ENCODE peak calls at places on chromosome 2, in eight cellular contexts. N, V, T, Z, F, E, K and C are unnamed samples.

GRCh38 chr2:204274991-204275390 is 270.3 kb upstream of the PARD3B start:
- DNase-seq in N (no peak), V (no peak), T (no peak), Z (no peak), F (no peak), E (peak), K (no peak), C (no peak)

GRCh38 chr2:140136366-140136765 is 1356.2 kb upstream of the NXPH2 start:
- DNase-seq in N (no peak), V (no peak), T (no peak), Z (no peak), F (no peak), E (no peak), K (no peak), C (no peak)

GRCh38 chr2:104929663-104930062 is 75.7 kb downstream of the POU3F3 start:
- DNase-seq in N (no peak), V (no peak), T (no peak), Z (no peak), F (no peak), E (no peak), K (no peak), C (no peak)

GRCh38 chr2:185012643-185013042 is 414.3 kb downstream of the ZNF804A start:
- DNase-seq in N (no peak), V (no peak), T (no peak), Z (no peak), F (no peak), E (no peak), K (no peak), C (no peak)

GRCh38 chr2:183242937-183243336 is 118.7 kb downstream of the NUP35 start:
- DNase-seq in N (no peak), V (no peak), T (no peak), Z (no peak), F (peak), E (no peak), K (peak), C (no peak)

GRCh38 chr2:83665894-83666293 is 793.2 kb downstream of the SUCLG1 start:
- DNase-seq in N (no peak), V (no peak), T (no peak), Z (no peak), F (no peak), E (no peak), K (peak), C (no peak)

GRCh38 chr2:154097823-154098398 is 226.2 kb downstream of the GALNT13 start:
- DNase-seq in N (no peak), V (no peak), T (no peak), Z (no peak), F (no peak), E (no peak), K (no peak), C (no peak)

GRCh38 chr2:132815522-132815921 is 145.5 kb upstream of the LYPD1 start:
- DNase-seq in N (no peak), V (no peak), T (no peak), Z (no peak), F (no peak), E (no peak), K (peak), C (no peak)

GRCh38 chr2:239208470-239209180 is 192.2 kb downstream of the HDAC4 start:
- DNase-seq in N (no peak), V (no peak), T (no peak), Z (no peak), F (peak), E (no peak), K (no peak), C (no peak)

GRCh38 chr2:173094731-173095130 is 19.1 kb downstream of the MAP3K20 start:
- DNase-seq in N (no peak), V (no peak), T (no peak), Z (no peak), F (no peak), E (no peak), K (no peak), C (no peak)

GRCh38 chr2:18167871-18168270 is 289.4 kb downstream of the KCNS3 start:
- DNase-seq in N (no peak), V (no peak), T (no peak), Z (no peak), F (no peak), E (no peak), K (no peak), C (no peak)

GRCh38 chr2:123953848-123954247 is 71.2 kb upstream of the CNTNAP5 start:
- DNase-seq in N (no peak), V (peak), T (no peak), Z (no peak), F (no peak), E (no peak), K (peak), C (no peak)

GRCh38 chr2:53129851-53130250 is 637.8 kb upstream of the CHAC2 start:
- DNase-seq in N (no peak), V (peak), T (no peak), Z (no peak), F (no peak), E (no peak), K (peak), C (peak)

GRCh38 chr2:129709030-129709955 is 270.2 kb upstream of the RAB6C start:
- DNase-seq in N (no peak), V (no peak), T (no peak), Z (no peak), F (peak), E (no peak), K (no peak), C (no peak)

GRCh38 chr2:2877427-2877826 is 500.2 kb downstream of the EIPR1 start:
- DNase-seq in N (no peak), V (no peak), T (no peak), Z (no peak), F (no peak), E (no peak), K (no peak), C (no peak)

GRCh38 chr2:886072-887022 is 64.3 kb upstream of the SNTG2 start:
- DNase-seq in N (no peak), V (no peak), T (no peak), Z (peak), F (no peak), E (no peak), K (no peak), C (no peak)

GRCh38 chr2:169237939-169238338 is 124.4 kb downstream of the LRP2 start:
- DNase-seq in N (no peak), V (no peak), T (no peak), Z (no peak), F (no peak), E (no peak), K (no peak), C (no peak)

GRCh38 chr2:42140501-42140900 is 28.7 kb upstream of the EML4 start:
- DNase-seq in N (no peak), V (no peak), T (no peak), Z (no peak), F (no peak), E (no peak), K (peak), C (no peak)

GRCh38 chr2:38073211-38074005 is 2.5 kb downstream of the CYP1B1 start:
- DNase-seq in N (no peak), V (no peak), T (no peak), Z (no peak), F (no peak), E (no peak), K (no peak), C (no peak)

GRCh38 chr2:111716901-111717635 is 166.9 kb downstream of the ANAPC1 start:
- DNase-seq in N (no peak), V (no peak), T (no peak), Z (no peak), F (no peak), E (no peak), K (no peak), C (no peak)

GRCh38 chr2:27627963-27628766 is 647 bp downstream of the CCDC121 start:
- DNase-seq in N (no peak), V (peak), T (no peak), Z (no peak), F (no peak), E (no peak), K (peak), C (peak)

GRCh38 chr2:62287895-62288589 is 92.1 kb downstream of the B3GNT2 start:
- DNase-seq in N (peak), V (peak), T (peak), Z (peak), F (peak), E (no peak), K (peak), C (no peak)

GRCh38 chr2:178761759-178762371 is 45.4 kb downstream of the TTN start:
- DNase-seq in N (no peak), V (peak), T (no peak), Z (no peak), F (peak), E (no peak), K (peak), C (peak)

GRCh38 chr2:157628532-157629415 is at the start of gene ACVR1C:
- DNase-seq in N (peak), V (peak), T (peak), Z (peak), F (peak), E (peak), K (peak), C (peak)

GRCh38 chr2:229489016-229489415 is 217.9 kb upstream of the PID1 start:
- DNase-seq in N (peak), V (peak), T (no peak), Z (no peak), F (no peak), E (peak), K (peak), C (no peak)

GRCh38 chr2:153004627-153005026 is 286.2 kb downstream of the ARL6IP6 start:
- DNase-seq in N (no peak), V (no peak), T (no peak), Z (no peak), F (no peak), E (no peak), K (no peak), C (no peak)

GRCh38 chr2:66982766-66983165 is 414.4 kb upstream of the ETAA1 start:
- DNase-seq in N (no peak), V (no peak), T (no peak), Z (no peak), F (no peak), E (no peak), K (peak), C (no peak)